ENCODE peak calls at places on chromosome 13, in ten cellular contexts. N, X, V, E, K, H, I, B, R and Q are unnamed samples.

GRCh38 chr13:37148501-37148900 is 43.0 kb upstream of the CSNK1A1L start:
- DNase-seq in N (no peak), X (no peak), V (no peak), E (no peak), K (no peak), H (no peak), I (no peak), B (no peak), R (no peak), Q (no peak)

GRCh38 chr13:38687246-38688229 is 661 bp downstream of the FREM2 start:
- DNase-seq in N (no peak), X (peak), V (no peak), E (no peak), K (no peak), H (no peak), I (no peak), B (peak), R (no peak), Q (no peak)

GRCh38 chr13:27793377-27794074 is 1.2 kb downstream of the GSX1 start:
- DNase-seq in N (no peak), X (peak), V (no peak), E (no peak), K (no peak), H (no peak), I (no peak), B (no peak), R (no peak), Q (no peak)

GRCh38 chr13:110250258-110250891 is 56.6 kb downstream of the COL4A1 start:
- DNase-seq in N (no peak), X (peak), V (no peak), E (no peak), K (no peak), H (no peak), I (no peak), B (peak), R (peak), Q (no peak)

GRCh38 chr13:71880753-71881541 is 13.9 kb upstream of the DACH1 start:
- DNase-seq in N (no peak), X (no peak), V (no peak), E (no peak), K (no peak), H (no peak), I (no peak), B (no peak), R (no peak), Q (no peak)

GRCh38 chr13:33870046-33870668 is 52.2 kb downstream of the RFC3 start:
- DNase-seq in N (no peak), X (no peak), V (no peak), E (no peak), K (no peak), H (no peak), I (no peak), B (no peak), R (no peak), Q (no peak)

GRCh38 chr13:72530471-72530870 is 197.0 kb downstream of the MZT1 start:
- DNase-seq in N (no peak), X (no peak), V (no peak), E (no peak), K (no peak), H (no peak), I (no peak), B (no peak), R (no peak), Q (no peak)

GRCh38 chr13:32267836-32268439 is 47.2 kb downstream of the ZAR1L start:
- DNase-seq in N (peak), X (peak), V (no peak), E (peak), K (no peak), H (peak), I (peak), B (no peak), R (no peak), Q (no peak)

GRCh38 chr13:76936736-76937135 is 11.6 kb upstream of the ACOD1 start:
- DNase-seq in N (no peak), X (no peak), V (no peak), E (no peak), K (no peak), H (no peak), I (no peak), B (no peak), R (no peak), Q (no peak)

GRCh38 chr13:100542546-100543156 is 45.9 kb downstream of the GGACT start:
- DNase-seq in N (peak), X (peak), V (no peak), E (no peak), K (no peak), H (peak), I (no peak), B (peak), R (peak), Q (peak)

GRCh38 chr13:60163525-60164471 is at the start of gene DIAPH3:
- DNase-seq in N (peak), X (peak), V (peak), E (peak), K (peak), H (peak), I (peak), B (peak), R (peak), Q (peak)

GRCh38 chr13:37344051-37344450 is 238.6 kb upstream of the CSNK1A1L start:
- DNase-seq in N (no peak), X (no peak), V (no peak), E (no peak), K (no peak), H (no peak), I (no peak), B (no peak), R (no peak), Q (no peak)

GRCh38 chr13:80825276-80825675 is 484.4 kb upstream of the SPRY2 start:
- DNase-seq in N (no peak), X (no peak), V (no peak), E (no peak), K (no peak), H (no peak), I (no peak), B (no peak), R (no peak), Q (no peak)

GRCh38 chr13:93953856-93954255 is 525.6 kb downstream of the DCT start:
- DNase-seq in N (no peak), X (no peak), V (no peak), E (no peak), K (no peak), H (no peak), I (no peak), B (no peak), R (no peak), Q (no peak)

GRCh38 chr13:31374682-31375081 is 174.9 kb downstream of the B3GLCT start:
- DNase-seq in N (no peak), X (no peak), V (no peak), E (no peak), K (no peak), H (no peak), I (no peak), B (no peak), R (no peak), Q (no peak)

GRCh38 chr13:45341799-45342584 is 1.0 kb upstream of the TPT1 start:
- DNase-seq in N (no peak), X (no peak), V (no peak), E (peak), K (no peak), H (no peak), I (peak), B (peak), R (no peak), Q (no peak)

GRCh38 chr13:24671367-24672117 is 8.7 kb upstream of the ATP12A start:
- DNase-seq in N (peak), X (no peak), V (no peak), E (peak), K (no peak), H (no peak), I (no peak), B (peak), R (no peak), Q (peak)

GRCh38 chr13:109871018-109871370 is 84.6 kb upstream of the IRS2 start:
- DNase-seq in N (no peak), X (no peak), V (no peak), E (no peak), K (no peak), H (no peak), I (no peak), B (no peak), R (no peak), Q (no peak)

GRCh38 chr13:47901451-47901850 is 99.6 kb downstream of the SUCLA2 start:
- DNase-seq in N (no peak), X (no peak), V (no peak), E (no peak), K (no peak), H (no peak), I (no peak), B (no peak), R (no peak), Q (no peak)

GRCh38 chr13:111204438-111205177 is 89.5 kb downstream of the ARHGEF7 start:
- DNase-seq in N (no peak), X (peak), V (no peak), E (no peak), K (no peak), H (no peak), I (no peak), B (peak), R (no peak), Q (peak)

GRCh38 chr13:109787135-109787954 is 962 bp upstream of the IRS2 start:
- DNase-seq in N (peak), X (peak), V (no peak), E (peak), K (peak), H (no peak), I (peak), B (peak), R (peak), Q (no peak)

GRCh38 chr13:26010487-26011207 is 41.2 kb downstream of the SHISA2 start:
- DNase-seq in N (no peak), X (no peak), V (no peak), E (no peak), K (no peak), H (no peak), I (no peak), B (no peak), R (no peak), Q (no peak)

GRCh38 chr13:55761986-55762385 is 1378.7 kb upstream of the PRR20A start:
- DNase-seq in N (no peak), X (no peak), V (no peak), E (no peak), K (no peak), H (no peak), I (no peak), B (no peak), R (no peak), Q (no peak)

GRCh38 chr13:32902898-32903297 is 113.3 kb upstream of the KL start:
- DNase-seq in N (no peak), X (no peak), V (no peak), E (peak), K (no peak), H (no peak), I (peak), B (peak), R (peak), Q (no peak)

GRCh38 chr13:28179974-28180373 is 41.6 kb downstream of the PAN3 start:
- DNase-seq in N (no peak), X (no peak), V (no peak), E (no peak), K (no peak), H (no peak), I (no peak), B (no peak), R (no peak), Q (no peak)

GRCh38 chr13:40158218-40158617 is 502.8 kb downstream of the COG6 start:
- DNase-seq in N (no peak), X (no peak), V (no peak), E (no peak), K (no peak), H (no peak), I (no peak), B (no peak), R (no peak), Q (no peak)

GRCh38 chr13:73336789-73337188 is 278.0 kb downstream of the KLF5 start:
- DNase-seq in N (no peak), X (no peak), V (no peak), E (no peak), K (no peak), H (no peak), I (peak), B (no peak), R (no peak), Q (peak)

GRCh38 chr13:73268306-73268705 is 209.5 kb downstream of the KLF5 start:
- DNase-seq in N (no peak), X (no peak), V (no peak), E (peak), K (no peak), H (no peak), I (no peak), B (no peak), R (no peak), Q (no peak)

GRCh38 chr13:44054525-44054924 is 174.8 kb downstream of the LACC1 start:
- DNase-seq in N (no peak), X (no peak), V (no peak), E (no peak), K (no peak), H (no peak), I (no peak), B (no peak), R (no peak), Q (no peak)

GRCh38 chr13:67383358-67383757 is 153.2 kb upstream of the PCDH9 start:
- DNase-seq in N (no peak), X (no peak), V (no peak), E (no peak), K (no peak), H (no peak), I (no peak), B (no peak), R (no peak), Q (peak)

GRCh38 chr13:66689628-66690027 is 540.5 kb downstream of the PCDH9 start:
- DNase-seq in N (no peak), X (no peak), V (no peak), E (no peak), K (no peak), H (no peak), I (no peak), B (no peak), R (no peak), Q (no peak)

GRCh38 chr13:112105884-112106283 is 38.9 kb downstream of the SOX1 start:
- DNase-seq in N (no peak), X (peak), V (no peak), E (no peak), K (no peak), H (no peak), I (no peak), B (no peak), R (no peak), Q (no peak)

GRCh38 chr13:36774895-36775294 is 44.1 kb upstream of the RFXAP start:
- DNase-seq in N (no peak), X (no peak), V (no peak), E (no peak), K (no peak), H (no peak), I (no peak), B (no peak), R (no peak), Q (no peak)

GRCh38 chr13:82627183-82627582 is 1255.1 kb downstream of the SLITRK1 start:
- DNase-seq in N (no peak), X (no peak), V (no peak), E (no peak), K (no peak), H (no peak), I (no peak), B (no peak), R (no peak), Q (no peak)

GRCh38 chr13:20331419-20331818 is 99.3 kb upstream of the GJB6 start:
- DNase-seq in N (no peak), X (no peak), V (no peak), E (no peak), K (no peak), H (no peak), I (no peak), B (no peak), R (no peak), Q (no peak)

GRCh38 chr13:40786568-40786996 is 2.8 kb upstream of the SLC25A15 start:
- DNase-seq in N (no peak), X (no peak), V (no peak), E (no peak), K (no peak), H (no peak), I (no peak), B (no peak), R (peak), Q (peak)

GRCh38 chr13:85287528-85287927 is 511.7 kb downstream of the SLITRK6 start:
- DNase-seq in N (no peak), X (no peak), V (no peak), E (no peak), K (no peak), H (no peak), I (no peak), B (no peak), R (no peak), Q (no peak)

GRCh38 chr13:55577847-55578210 is 1562.9 kb upstream of the PRR20A start:
- DNase-seq in N (no peak), X (no peak), V (no peak), E (no peak), K (no peak), H (no peak), I (no peak), B (no peak), R (no peak), Q (no peak)

GRCh38 chr13:109468123-109468522 is 318.3 kb downstream of the IRS2 start:
- DNase-seq in N (no peak), X (no peak), V (no peak), E (no peak), K (no peak), H (no peak), I (no peak), B (no peak), R (no peak), Q (no peak)

DNA sequence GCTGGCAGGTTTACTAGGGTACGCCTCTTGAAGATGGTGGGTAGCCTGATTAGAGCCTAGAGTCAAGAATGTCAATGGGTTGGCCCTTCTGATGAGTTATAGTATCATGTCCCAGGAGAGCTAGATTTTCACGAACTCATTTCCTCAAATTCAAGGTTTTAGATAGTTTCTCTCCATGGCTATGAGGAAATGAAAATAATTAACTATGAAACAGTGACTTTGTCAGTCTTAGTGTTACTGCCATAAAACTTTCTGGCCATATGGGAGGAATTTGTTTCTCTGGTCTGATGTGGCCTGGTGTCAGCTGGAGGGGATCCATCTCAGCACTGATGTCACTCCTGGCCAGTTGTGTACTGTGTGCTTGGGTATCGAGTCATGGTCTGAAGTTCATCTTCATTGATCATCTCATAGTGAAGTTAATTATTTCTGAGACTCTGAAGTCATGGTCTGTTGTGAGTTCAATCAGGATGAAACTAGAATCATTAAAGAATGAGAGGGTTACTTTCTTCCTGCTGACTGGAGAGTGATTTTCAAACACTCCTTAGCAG is 49.4 kb upstream of the TNFSF11 start:
- DNase-seq in N (no peak), X (no peak), V (no peak), E (no peak), K (no peak), H (no peak), I (no peak), B (no peak), R (no peak), Q (no peak)
- TF ChIP-seq POLR2A in N (no peak), X (no peak), V (no peak), E (no peak), K (no peak), H (no peak), I (no peak), B (no peak), R (no peak), Q (no peak)

GRCh38 chr13:113320226-113320875 is 23.3 kb downstream of the LAMP1 start:
- DNase-seq in N (no peak), X (no peak), V (no peak), E (no peak), K (no peak), H (no peak), I (no peak), B (no peak), R (no peak), Q (no peak)
- TF ChIP-seq POLR2AphosphoS5 in N (no peak), X (peak), V (no peak), E (no peak), K (no peak), H (no peak), I (no peak), B (no peak), R (no peak), Q (no peak)

DNA sequence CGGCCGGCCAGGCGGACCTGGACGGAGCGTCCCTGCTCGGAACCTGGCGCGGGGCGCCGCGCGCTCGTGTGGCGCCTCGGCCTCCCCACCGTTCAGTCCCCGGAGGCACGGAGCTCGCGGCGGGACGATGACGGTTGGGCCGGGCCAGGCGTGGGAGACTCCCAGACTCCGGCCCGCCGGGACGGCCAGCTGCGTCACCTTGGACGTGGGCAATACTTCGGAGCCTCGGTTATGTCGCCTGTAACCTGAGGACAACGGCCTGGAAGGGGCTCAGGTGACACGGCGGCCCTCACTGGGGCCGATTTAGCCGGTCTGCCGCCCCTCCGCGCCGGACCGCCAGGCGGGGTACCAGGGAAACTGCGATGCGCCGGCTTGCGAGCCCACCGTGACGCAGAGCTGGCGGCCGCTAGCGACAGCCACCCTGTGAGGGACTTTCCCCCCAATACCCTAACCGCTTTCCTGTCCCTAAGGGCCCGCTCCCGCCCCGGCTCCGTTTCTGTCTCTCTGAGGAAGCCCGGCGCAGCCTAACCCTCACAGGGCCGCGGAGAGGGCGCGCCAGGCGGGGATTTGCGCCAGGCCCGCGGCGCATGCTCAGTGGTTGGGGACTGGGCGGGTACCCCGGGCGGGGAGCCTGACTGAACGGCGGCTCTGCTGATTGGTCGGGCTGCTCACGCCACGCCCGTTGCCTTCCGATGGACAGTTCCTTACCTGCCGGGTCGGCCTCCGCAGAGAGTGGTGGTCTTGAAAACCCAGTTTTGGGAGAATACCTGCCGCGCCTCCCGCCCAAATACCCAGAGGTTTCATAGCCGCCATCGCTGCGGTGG is 109.5 kb upstream of the DOCK9 start:
- DNase-seq in N (peak), X (peak), V (peak), E (peak), K (peak), H (peak), I (peak), B (peak), R (peak), Q (peak)
- TF ChIP-seq POLR2A in N (peak), X (no peak), V (peak), E (peak), K (peak), H (no peak), I (peak), B (peak), R (peak), Q (no peak)

DNA sequence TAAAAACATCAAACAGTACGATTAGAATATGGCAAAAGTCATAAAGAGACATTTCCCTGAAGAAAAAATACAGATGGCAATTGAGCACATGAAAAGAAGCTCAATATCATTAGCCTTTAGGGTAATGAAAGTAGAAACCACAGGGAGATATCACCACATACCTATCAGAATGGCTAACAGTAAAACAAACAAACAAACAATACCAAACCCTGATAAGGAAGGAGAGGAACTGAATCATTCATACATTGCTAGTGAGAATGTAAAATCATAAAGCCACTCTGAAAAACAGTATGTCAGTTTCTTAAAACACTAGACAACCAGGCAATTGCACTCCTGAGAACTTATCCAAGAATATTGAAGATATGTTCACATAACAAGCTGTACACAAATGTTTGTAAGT is 1342.5 kb upstream of the SLC10A2 start:
- DNase-seq in N (no peak), X (no peak), V (no peak), E (no peak), K (no peak), H (no peak), I (no peak), B (no peak), R (no peak), Q (no peak)
- TF ChIP-seq POLR2AphosphoS5 in N (no peak), X (no peak), V (no peak), E (no peak), K (no peak), H (no peak), I (no peak), B (no peak), R (no peak), Q (no peak)